ENCODE peak calls at places on chromosomes 4 and X, in five cellular contexts. One of them, this sample, is unnamed.

GRCh38 chrX:119981286-119982070 is 37.9 kb upstream of the NKAP start:
- DNase-seq in Peyer's patch: no peak
- DNase-seq in mesendoderm: peak; percentile 76
- DNase-seq in A549: no peak
- DNase-seq in IMR-90: peak; percentile 5
- DNase-seq in this sample: peak; percentile 65

GRCh38 chr4:5018096-5018495 is 1.2 kb downstream of the CYTL1 start:
- DNase-seq in mesendoderm: no peak
- DNase-seq in A549: no peak
- DNase-seq in IMR-90: peak; percentile 12
- DNase-seq in Peyer's patch: no peak
- DNase-seq in this sample: no peak

GRCh38 chr4:62470020-62470419 is 1269.9 kb downstream of the ADGRL3 start:
- DNase-seq in IMR-90: no peak
- DNase-seq in Peyer's patch: no peak
- DNase-seq in A549: no peak
- DNase-seq in mesendoderm: no peak
- DNase-seq in this sample: no peak

GRCh38 chrX:49129427-49129826 is 5.9 kb upstream of the GPKOW start:
- DNase-seq in mesendoderm: no peak
- DNase-seq in A549: no peak
- DNase-seq in IMR-90: no peak
- DNase-seq in Peyer's patch: no peak
- DNase-seq in this sample: no peak

GRCh38 chr4:71188197-71188625 is 150.6 kb upstream of the SLC4A4 start:
- DNase-seq in mesendoderm: peak; percentile 70
- DNase-seq in A549: no peak
- DNase-seq in Peyer's patch: no peak
- DNase-seq in IMR-90: no peak
- DNase-seq in this sample: no peak

GRCh38 chrX:13463608-13464007 is 105.8 kb upstream of the EGFL6 start:
- DNase-seq in IMR-90: peak; percentile 98
- DNase-seq in A549: no peak
- DNase-seq in mesendoderm: no peak
- DNase-seq in Peyer's patch: no peak
- DNase-seq in this sample: peak; percentile 68

GRCh38 chr4:91488946-91489345 is 814.8 kb upstream of the GRID2 start:
- DNase-seq in IMR-90: no peak
- DNase-seq in Peyer's patch: no peak
- DNase-seq in mesendoderm: peak; percentile 8
- DNase-seq in A549: no peak
- DNase-seq in this sample: no peak

GRCh38 chr4:97073194-97073593 is 1070.1 kb downstream of the STPG2 start:
- DNase-seq in mesendoderm: no peak
- DNase-seq in Peyer's patch: no peak
- DNase-seq in IMR-90: no peak
- DNase-seq in A549: no peak
- DNase-seq in this sample: no peak

GRCh38 chr4:38034986-38035882 is 75.0 kb downstream of the PTTG2 start:
- DNase-seq in mesendoderm: peak; percentile 69
- DNase-seq in Peyer's patch: no peak
- DNase-seq in IMR-90: peak; percentile 70
- DNase-seq in A549: peak; percentile 35
- DNase-seq in this sample: peak; percentile 84

GRCh38 chr4:118281611-118282442 is 71.0 kb downstream of the PRSS12 start:
- DNase-seq in mesendoderm: peak; percentile 42
- DNase-seq in IMR-90: peak; percentile 63
- DNase-seq in Peyer's patch: peak; percentile 53
- DNase-seq in A549: no peak
- DNase-seq in this sample: no peak

GRCh38 chr4:92121099-92121498 is 182.7 kb upstream of the GRID2 start:
- DNase-seq in mesendoderm: no peak
- DNase-seq in Peyer's patch: no peak
- DNase-seq in IMR-90: no peak
- DNase-seq in A549: no peak
- DNase-seq in this sample: no peak

GRCh38 chr4:168200685-168201084 is 108.3 kb downstream of the ANXA10 start:
- DNase-seq in IMR-90: peak; percentile 61
- DNase-seq in Peyer's patch: no peak
- DNase-seq in mesendoderm: no peak
- DNase-seq in A549: peak; percentile 10
- DNase-seq in this sample: no peak

GRCh38 chr4:44916406-44916805 is 190.1 kb upstream of the GNPDA2 start:
- DNase-seq in Peyer's patch: no peak
- DNase-seq in mesendoderm: no peak
- DNase-seq in A549: no peak
- DNase-seq in IMR-90: no peak
- DNase-seq in this sample: no peak

GRCh38 chr4:109302366-109303140 is at the start of gene COL25A1:
- DNase-seq in mesendoderm: peak; percentile 95
- DNase-seq in A549: no peak
- DNase-seq in Peyer's patch: peak; percentile 48
- DNase-seq in IMR-90: peak; percentile 16
- DNase-seq in this sample: no peak

GRCh38 chrX:24996096-24996709 is 19.6 kb downstream of the ARX start:
- DNase-seq in IMR-90: no peak
- DNase-seq in mesendoderm: no peak
- DNase-seq in Peyer's patch: no peak
- DNase-seq in A549: no peak
- DNase-seq in this sample: no peak
- H3K4me1 ChIP-seq in IMR-90: no peaks in the 10 kb centered on the region
- H3K4me1 ChIP-seq in mesendoderm: no peaks in the 10 kb centered on the region
- H3K4me1 ChIP-seq in Peyer's patch: no peaks in the 10 kb centered on the region
- H3K4me1 ChIP-seq in A549: no peaks in the 10 kb centered on the region
- H3K4me1 ChIP-seq in this sample: no peaks in the 10 kb centered on the region

GRCh38 chr4:7029212-7029611 is 14.0 kb upstream of the TADA2B start:
- DNase-seq in A549: no peak
- DNase-seq in mesendoderm: no peak
- DNase-seq in IMR-90: no peak
- DNase-seq in Peyer's patch: no peak
- DNase-seq in this sample: no peak
- H3K4me1 ChIP-seq in A549: peaks cover 27% of the 10 kb centered on the region
- H3K4me1 ChIP-seq in mesendoderm: no peaks in the 10 kb centered on the region
- H3K4me1 ChIP-seq in IMR-90: peaks cover 3% of the 10 kb centered on the region
- H3K4me1 ChIP-seq in Peyer's patch: no peaks in the 10 kb centered on the region
- H3K4me1 ChIP-seq in this sample: no peaks in the 10 kb centered on the region

DNA sequence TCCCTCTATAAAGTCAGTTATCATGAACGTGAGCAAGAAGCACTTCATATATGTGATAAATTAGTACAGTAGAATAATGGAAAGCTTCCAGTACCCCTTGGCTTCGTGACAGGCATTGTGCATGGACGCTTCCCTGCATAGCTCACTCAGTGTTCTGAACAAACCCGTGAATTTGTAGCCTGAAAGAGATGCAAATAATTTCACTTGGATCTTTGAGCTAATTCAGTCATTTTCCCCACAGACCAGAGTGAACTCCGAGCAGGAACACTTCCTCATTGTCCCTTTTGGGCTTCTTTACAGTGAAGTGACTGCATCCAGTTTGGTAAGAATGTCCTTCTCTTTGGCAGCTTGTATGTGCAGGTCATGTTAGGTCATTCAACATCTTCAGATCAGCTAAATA is 50.1 kb downstream of the ADD1 start:
- DNase-seq in mesendoderm: no peak
- DNase-seq in Peyer's patch: no peak
- DNase-seq in IMR-90: no peak
- DNase-seq in A549: no peak
- DNase-seq in this sample: no peak
- H3K4me1 ChIP-seq in mesendoderm: no peaks in the 10 kb centered on the region
- H3K4me1 ChIP-seq in Peyer's patch: no peaks in the 10 kb centered on the region
- H3K4me1 ChIP-seq in IMR-90: peaks cover 7% of the 10 kb centered on the region
- H3K4me1 ChIP-seq in A549: no peaks in the 10 kb centered on the region
- H3K4me1 ChIP-seq in this sample: no peaks in the 10 kb centered on the region

GRCh38 chr4:13872145-13872544 is 244.6 kb upstream of the BOD1L1 start:
- DNase-seq in A549: no peak
- DNase-seq in mesendoderm: no peak
- DNase-seq in Peyer's patch: no peak
- DNase-seq in IMR-90: peak; percentile 59
- DNase-seq in this sample: no peak
- H3K4me1 ChIP-seq in A549: no peaks in the 10 kb centered on the region
- H3K4me1 ChIP-seq in mesendoderm: no peaks in the 10 kb centered on the region
- H3K4me1 ChIP-seq in Peyer's patch: no peaks in the 10 kb centered on the region
- H3K4me1 ChIP-seq in IMR-90: no peaks in the 10 kb centered on the region
- H3K4me1 ChIP-seq in this sample: no peaks in the 10 kb centered on the region

GRCh38 chr4:1763550-1764080 is 29.5 kb upstream of the FGFR3 start:
- DNase-seq in IMR-90: peak; percentile 22
- DNase-seq in mesendoderm: no peak
- DNase-seq in Peyer's patch: peak; percentile 58
- DNase-seq in A549: no peak
- DNase-seq in this sample: peak; percentile 36
- H3K4me1 ChIP-seq in IMR-90: peaks cover 4% of the 10 kb centered on the region
- H3K4me1 ChIP-seq in mesendoderm: no peaks in the 10 kb centered on the region
- H3K4me1 ChIP-seq in Peyer's patch: no peaks in the 10 kb centered on the region
- H3K4me1 ChIP-seq in A549: peaks cover 40% of the 10 kb centered on the region
- H3K4me1 ChIP-seq in this sample: peaks cover 5% of the 10 kb centered on the region

GRCh38 chrX:17020828-17021821 is 74.7 kb downstream of the REPS2 start:
- DNase-seq in A549: no peak
- DNase-seq in Peyer's patch: no peak
- DNase-seq in IMR-90: no peak
- DNase-seq in mesendoderm: no peak
- DNase-seq in this sample: no peak

GRCh38 chrX:17017134-17017533 is 70.7 kb downstream of the REPS2 start:
- DNase-seq in Peyer's patch: no peak
- DNase-seq in mesendoderm: no peak
- DNase-seq in IMR-90: no peak
- DNase-seq in A549: no peak
- DNase-seq in this sample: no peak

GRCh38 chrX:17023670-17024069 is 77.2 kb downstream of the REPS2 start:
- DNase-seq in IMR-90: no peak
- DNase-seq in Peyer's patch: no peak
- DNase-seq in mesendoderm: no peak
- DNase-seq in A549: no peak
- DNase-seq in this sample: no peak

GRCh38 chrX:17022205-17022604 is 75.7 kb downstream of the REPS2 start:
- DNase-seq in mesendoderm: no peak
- DNase-seq in Peyer's patch: no peak
- DNase-seq in IMR-90: peak; percentile 35
- DNase-seq in A549: no peak
- DNase-seq in this sample: no peak

GRCh38 chrX:17020371-17020770 is 73.9 kb downstream of the REPS2 start:
- DNase-seq in A549: no peak
- DNase-seq in Peyer's patch: no peak
- DNase-seq in IMR-90: no peak
- DNase-seq in mesendoderm: no peak
- DNase-seq in this sample: no peak
- H3K4me1 ChIP-seq in A549: no peaks in the 10 kb centered on the region
- H3K4me1 ChIP-seq in Peyer's patch: no peaks in the 10 kb centered on the region
- H3K4me1 ChIP-seq in IMR-90: no peaks in the 10 kb centered on the region
- H3K4me1 ChIP-seq in mesendoderm: no peaks in the 10 kb centered on the region
- H3K4me1 ChIP-seq in this sample: peaks cover 9% of the 10 kb centered on the region

DNA sequence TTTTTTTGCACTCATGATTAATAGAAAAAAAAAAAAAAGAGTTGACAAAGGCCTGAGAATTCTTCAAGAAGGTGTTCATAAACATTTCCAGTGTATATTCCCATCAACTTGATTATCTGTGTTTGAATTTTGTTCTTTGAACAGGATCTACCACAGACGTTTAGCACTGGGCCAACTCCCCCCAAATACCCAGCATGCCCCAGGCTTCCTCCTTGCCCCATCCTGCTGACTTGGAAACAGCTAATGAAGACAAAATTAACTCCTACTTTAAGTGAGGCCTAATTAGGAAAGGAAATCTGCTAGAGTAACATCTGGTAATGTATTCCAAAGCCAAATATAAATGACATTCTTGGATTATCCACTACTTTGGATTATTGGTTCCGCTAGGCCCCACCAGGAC is 52.5 kb downstream of the PPARGC1A start:
- DNase-seq in A549: no peak
- DNase-seq in Peyer's patch: no peak
- DNase-seq in IMR-90: no peak
- DNase-seq in mesendoderm: no peak
- DNase-seq in this sample: no peak
- H3K4me1 ChIP-seq in A549: no peaks in the 10 kb centered on the region
- H3K4me1 ChIP-seq in Peyer's patch: no peaks in the 10 kb centered on the region
- H3K4me1 ChIP-seq in IMR-90: no peaks in the 10 kb centered on the region
- H3K4me1 ChIP-seq in mesendoderm: no peaks in the 10 kb centered on the region
- H3K4me1 ChIP-seq in this sample: no peaks in the 10 kb centered on the region

GRCh38 chrX:17072726-17073125 is 126.3 kb downstream of the REPS2 start:
- DNase-seq in IMR-90: no peak
- DNase-seq in A549: no peak
- DNase-seq in Peyer's patch: no peak
- DNase-seq in mesendoderm: no peak
- DNase-seq in this sample: no peak
- H3K4me1 ChIP-seq in IMR-90: no peaks in the 10 kb centered on the region
- H3K4me1 ChIP-seq in A549: no peaks in the 10 kb centered on the region
- H3K4me1 ChIP-seq in Peyer's patch: no peaks in the 10 kb centered on the region
- H3K4me1 ChIP-seq in mesendoderm: no peaks in the 10 kb centered on the region
- H3K4me1 ChIP-seq in this sample: no peaks in the 10 kb centered on the region